ENCODE peak calls at places on chromosomes 4 and X, in four cellular contexts. One of them, this sample, is unnamed.

GRCh38 chrX:102892103-102892502 is 45.0 kb upstream of the RAB40AL start:
- DNase-seq in right atrium auricular region: no peak
- DNase-seq in astrocyte of the spinal cord: no peak
- DNase-seq in H9: no peak
- DNase-seq in this sample: no peak

GRCh38 chrX:81202413-81202794 is 502 bp downstream of the SH3BGRL start:
- DNase-seq in right atrium auricular region: no peak
- DNase-seq in astrocyte of the spinal cord: peak; percentile 45
- DNase-seq in H9: no peak
- DNase-seq in this sample: peak; percentile 1

GRCh38 chr4:76984127-76984526 is 34.6 kb downstream of the SEPTIN11 start:
- DNase-seq in right atrium auricular region: no peak
- DNase-seq in astrocyte of the spinal cord: peak; percentile 79
- DNase-seq in H9: no peak
- DNase-seq in this sample: no peak

GRCh38 chr4:2871911-2872310 is 28.3 kb downstream of the ADD1 start:
- DNase-seq in right atrium auricular region: no peak
- DNase-seq in astrocyte of the spinal cord: no peak
- DNase-seq in H9: no peak
- DNase-seq in this sample: peak; percentile 15

GRCh38 chr4:8195431-8195830 is 3.7 kb upstream of the SH3TC1 start:
- DNase-seq in right atrium auricular region: no peak
- DNase-seq in astrocyte of the spinal cord: no peak
- DNase-seq in H9: no peak
- DNase-seq in this sample: no peak

GRCh38 chrX:84873176-84873575 is 130.5 kb upstream of the APOOL start:
- DNase-seq in right atrium auricular region: no peak
- DNase-seq in astrocyte of the spinal cord: no peak
- DNase-seq in H9: no peak
- DNase-seq in this sample: no peak

GRCh38 chrX:139803224-139803623 is 95.3 kb upstream of the MCF2 start:
- DNase-seq in right atrium auricular region: no peak
- DNase-seq in astrocyte of the spinal cord: no peak
- DNase-seq in H9: no peak
- DNase-seq in this sample: no peak

GRCh38 chr4:186161138-186161537 is 30.2 kb upstream of the CYP4V2 start:
- DNase-seq in right atrium auricular region: no peak
- DNase-seq in astrocyte of the spinal cord: no peak
- DNase-seq in H9: no peak
- DNase-seq in this sample: peak; percentile 59

GRCh38 chrX:134599173-134599914 is 58.9 kb downstream of the PLAC1 start:
- DNase-seq in right atrium auricular region: no peak
- DNase-seq in astrocyte of the spinal cord: peak; percentile 42
- DNase-seq in H9: no peak
- DNase-seq in this sample: peak; percentile 59

GRCh38 chrX:132842839-132843238 is 115.6 kb downstream of the HS6ST2 start:
- DNase-seq in right atrium auricular region: no peak
- DNase-seq in astrocyte of the spinal cord: no peak
- DNase-seq in H9: no peak
- DNase-seq in this sample: no peak

GRCh38 chr4:39045791-39046221 is 13.6 kb upstream of the TMEM156 start:
- DNase-seq in right atrium auricular region: no peak
- DNase-seq in astrocyte of the spinal cord: peak; percentile 71
- DNase-seq in H9: no peak
- DNase-seq in this sample: peak; percentile 29

GRCh38 chr4:87025614-87026041 is 90.8 kb downstream of the AFF1 start:
- DNase-seq in right atrium auricular region: no peak
- DNase-seq in astrocyte of the spinal cord: no peak
- DNase-seq in H9: no peak
- DNase-seq in this sample: no peak

GRCh38 chr4:89586318-89586717 is 250.6 kb downstream of the SNCA start:
- DNase-seq in right atrium auricular region: no peak
- DNase-seq in astrocyte of the spinal cord: no peak
- DNase-seq in H9: no peak
- DNase-seq in this sample: no peak

GRCh38 chr4:2837904-2838496 is 5.6 kb upstream of the ADD1 start:
- DNase-seq in right atrium auricular region: peak; percentile 78
- DNase-seq in astrocyte of the spinal cord: no peak
- DNase-seq in H9: no peak
- DNase-seq in this sample: peak; percentile 83

GRCh38 chr4:54840992-54841768 is 183.4 kb downstream of the KIT start:
- DNase-seq in right atrium auricular region: no peak
- DNase-seq in astrocyte of the spinal cord: peak; percentile 12
- DNase-seq in H9: no peak
- DNase-seq in this sample: no peak
- TF ChIP-seq CTCF in right atrium auricular region: peak; percentile 58
- TF ChIP-seq CTCF in astrocyte of the spinal cord: peak; percentile 24
- TF ChIP-seq CTCF in H9: peak; percentile 39
- TF ChIP-seq CTCF in this sample: no peak

DNA sequence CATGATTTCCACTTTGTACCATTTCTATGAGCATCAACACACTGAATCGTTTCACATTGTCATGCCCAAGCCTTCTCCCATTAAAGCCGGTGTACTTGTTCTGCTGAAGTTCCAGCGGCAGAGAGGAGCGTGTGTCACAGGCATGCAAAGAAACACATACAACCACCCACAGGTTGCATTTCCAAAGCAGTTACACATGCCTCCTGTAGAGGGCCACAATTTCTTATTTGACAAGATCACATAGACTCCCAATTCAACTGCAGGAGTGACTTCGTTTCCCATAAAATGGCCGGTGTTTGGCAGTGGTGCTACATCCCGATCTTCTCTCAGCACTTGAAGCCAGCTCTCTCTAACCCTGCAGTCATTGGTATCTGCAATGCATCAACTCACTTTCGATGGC is 992.6 kb downstream of the NLGN4X start:
- DNase-seq in right atrium auricular region: no peak
- DNase-seq in astrocyte of the spinal cord: no peak
- DNase-seq in H9: peak; percentile 49
- DNase-seq in this sample: no peak
- TF ChIP-seq CTCF in right atrium auricular region: no peak
- TF ChIP-seq CTCF in astrocyte of the spinal cord: no peak
- TF ChIP-seq CTCF in H9: peak; percentile 65
- TF ChIP-seq CTCF in this sample: no peak

GRCh38 chrX:54825716-54826428 is 18.3 kb downstream of the MAGED2 start:
- DNase-seq in right atrium auricular region: no peak
- DNase-seq in astrocyte of the spinal cord: no peak
- DNase-seq in H9: no peak
- DNase-seq in this sample: peak; percentile 34
- TF ChIP-seq CTCF in right atrium auricular region: no peak
- TF ChIP-seq CTCF in astrocyte of the spinal cord: no peak
- TF ChIP-seq CTCF in H9: peak; percentile 48
- TF ChIP-seq CTCF in this sample: no peak

DNA sequence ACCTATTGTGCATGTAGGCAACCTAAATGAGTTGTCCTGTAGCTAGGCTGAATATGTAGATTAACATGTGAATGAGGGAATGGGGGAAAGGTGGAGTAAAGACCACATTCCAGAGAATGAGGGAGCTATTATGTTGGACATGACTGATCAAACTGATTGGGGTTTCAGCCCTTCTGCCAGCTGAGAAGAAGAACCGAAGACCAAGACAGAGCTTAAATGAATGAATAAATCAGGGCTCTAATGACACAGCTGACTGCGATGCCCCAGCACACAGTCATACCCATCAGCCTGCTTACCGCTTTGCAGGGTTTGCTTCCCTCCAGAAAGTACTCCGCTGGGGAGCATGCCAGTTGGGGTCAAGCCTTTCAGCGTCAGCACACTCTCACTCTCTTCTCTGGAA is 315.4 kb downstream of the PPP3CA start:
- DNase-seq in right atrium auricular region: no peak
- DNase-seq in astrocyte of the spinal cord: no peak
- DNase-seq in H9: peak; percentile 63
- DNase-seq in this sample: no peak
- TF ChIP-seq CTCF in right atrium auricular region: no peak
- TF ChIP-seq CTCF in astrocyte of the spinal cord: no peak
- TF ChIP-seq CTCF in H9: no peak
- TF ChIP-seq CTCF in this sample: no peak

GRCh38 chrX:131213400-131213799 is 75.7 kb downstream of the IGSF1 start:
- DNase-seq in right atrium auricular region: no peak
- DNase-seq in astrocyte of the spinal cord: no peak
- DNase-seq in H9: peak; percentile 28
- DNase-seq in this sample: no peak

GRCh38 chrX:131216828-131217227 is 72.3 kb downstream of the IGSF1 start:
- DNase-seq in right atrium auricular region: no peak
- DNase-seq in astrocyte of the spinal cord: no peak
- DNase-seq in H9: no peak
- DNase-seq in this sample: no peak

GRCh38 chrX:131217878-131218486 is 71.1 kb downstream of the IGSF1 start:
- DNase-seq in right atrium auricular region: no peak
- DNase-seq in astrocyte of the spinal cord: no peak
- DNase-seq in H9: no peak
- DNase-seq in this sample: no peak
- TF ChIP-seq CTCF in right atrium auricular region: no peak
- TF ChIP-seq CTCF in astrocyte of the spinal cord: no peak
- TF ChIP-seq CTCF in H9: peak; percentile 23
- TF ChIP-seq CTCF in this sample: no peak